ENCODE peak calls at places on chromosome 13, in six cellular contexts. N is IMR-90, F is H9, M is H1, U is mesenchymal stem cell, X is trophoblast cell. R is an unnamed sample.

GRCh38 chr13:31179241-31179640 is 17.5 kb upstream of the HSPH1 start:
- DNase-seq in N (no peak), F (no peak), M (no peak), U (no peak), X (no peak), R (no peak)

GRCh38 chr13:75481176-75482069 is 546 bp downstream of the TBC1D4 start:
- DNase-seq in N (no peak), F (peak), M (no peak), U (peak), X (peak), R (peak)

GRCh38 chr13:109769921-109770320 is 16.5 kb downstream of the IRS2 start:
- DNase-seq in N (no peak), F (no peak), M (no peak), U (no peak), X (no peak), R (no peak)

GRCh38 chr13:92573467-92574057 is 653.0 kb upstream of the GPC6 start:
- DNase-seq in N (peak), F (peak), M (no peak), U (peak), X (no peak), R (peak)

GRCh38 chr13:37481005-37481857 is 117.3 kb downstream of the POSTN start:
- DNase-seq in N (peak), F (no peak), M (no peak), U (peak), X (no peak), R (no peak)

GRCh38 chr13:30148791-30149190 is 158.6 kb downstream of the KATNAL1 start:
- DNase-seq in N (no peak), F (no peak), M (no peak), U (no peak), X (no peak), R (no peak)

GRCh38 chr13:44212633-44213387 is 160.8 kb upstream of the SERP2 start:
- DNase-seq in N (peak), F (no peak), M (no peak), U (peak), X (peak), R (no peak)

GRCh38 chr13:109154546-109154945 is 525.1 kb downstream of the MYO16 start:
- DNase-seq in N (no peak), F (no peak), M (no peak), U (peak), X (peak), R (no peak)

GRCh38 chr13:94548382-94549240 is 47.3 kb downstream of the TGDS start:
- DNase-seq in N (peak), F (peak), M (peak), U (peak), X (no peak), R (no peak)

GRCh38 chr13:32203736-32204135 is 111.4 kb downstream of the ZAR1L start:
- DNase-seq in N (no peak), F (no peak), M (no peak), U (no peak), X (no peak), R (no peak)

GRCh38 chr13:32962342-32962741 is 53.9 kb upstream of the KL start:
- DNase-seq in N (no peak), F (no peak), M (no peak), U (no peak), X (no peak), R (no peak)

GRCh38 chr13:35716644-35717170 is 240.2 kb upstream of the MAB21L1 start:
- DNase-seq in N (no peak), F (no peak), M (no peak), U (no peak), X (no peak), R (no peak)

GRCh38 chr13:108020027-108020426 is 195.3 kb downstream of the LIG4 start:
- DNase-seq in N (no peak), F (no peak), M (no peak), U (no peak), X (no peak), R (no peak)

GRCh38 chr13:44068737-44069136 is 189.0 kb downstream of the LACC1 start:
- DNase-seq in N (peak), F (no peak), M (no peak), U (peak), X (peak), R (no peak)

GRCh38 chr13:100815476-100816046 is 141.0 kb upstream of the TMTC4 start:
- DNase-seq in N (no peak), F (peak), M (peak), U (no peak), X (no peak), R (no peak)

GRCh38 chr13:32135655-32136054 is 104.1 kb downstream of the FRY start:
- DNase-seq in N (peak), F (no peak), M (no peak), U (peak), X (peak), R (no peak)

GRCh38 chr13:50412046-50412617 is 396.9 kb downstream of the KCNRG start:
- DNase-seq in N (peak), F (no peak), M (no peak), U (no peak), X (no peak), R (no peak)

GRCh38 chr13:50408068-50408467 is 392.8 kb downstream of the KCNRG start:
- DNase-seq in N (no peak), F (no peak), M (no peak), U (no peak), X (no peak), R (no peak)

GRCh38 chr13:50414640-50415039 is 399.4 kb downstream of the KCNRG start:
- DNase-seq in N (no peak), F (no peak), M (no peak), U (no peak), X (no peak), R (no peak)

GRCh38 chr13:50409186-50409585 is 393.9 kb downstream of the KCNRG start:
- DNase-seq in N (no peak), F (no peak), M (no peak), U (no peak), X (no peak), R (no peak)

GRCh38 chr13:50410921-50411712 is 395.9 kb downstream of the KCNRG start:
- DNase-seq in N (peak), F (no peak), M (no peak), U (peak), X (peak), R (no peak)
- H3K9ac ChIP-seq in N (no peak), F (no peak), M (no peak), U (peak), X (no peak), R (no peak)

DNA sequence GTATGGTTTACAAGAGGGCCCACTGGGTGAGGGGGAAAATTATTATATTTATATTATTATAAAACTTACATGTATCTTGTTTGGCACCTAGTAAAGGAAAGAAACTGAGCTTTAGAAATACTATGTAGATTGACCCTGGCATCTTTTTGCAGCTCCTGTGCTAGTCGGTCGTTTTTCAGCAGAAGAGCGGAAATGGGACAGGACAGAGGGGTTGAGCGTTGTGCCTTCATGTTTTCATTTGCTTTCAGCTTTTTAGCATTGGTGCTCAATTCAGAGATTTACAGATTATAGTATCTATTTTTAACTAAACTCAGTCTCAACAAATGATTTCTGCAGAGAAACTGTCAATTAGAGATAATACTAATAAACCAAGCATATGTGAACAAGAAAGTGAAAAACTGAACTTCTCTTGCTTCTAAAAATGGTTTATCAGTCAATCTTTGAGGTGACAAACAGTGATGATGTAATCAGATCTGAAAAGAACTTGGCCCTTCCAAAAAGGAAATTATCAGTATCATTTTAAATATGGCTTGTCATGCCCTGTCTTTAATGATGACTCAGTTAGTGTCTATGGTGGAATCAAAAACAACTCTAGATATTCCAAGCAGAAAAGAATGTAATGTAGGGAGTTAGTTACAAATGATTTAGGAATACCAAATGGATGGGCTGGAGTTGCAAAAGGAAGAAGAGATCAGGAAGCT is 56.9 kb upstream of the KCTD4 start:
- DNase-seq in N (peak), F (no peak), M (no peak), U (no peak), X (no peak), R (no peak)
- H3K14ac ChIP-seq in N (no peak), F (no peak), M (no peak), U (no peak), X (no peak), R (no peak)

DNA sequence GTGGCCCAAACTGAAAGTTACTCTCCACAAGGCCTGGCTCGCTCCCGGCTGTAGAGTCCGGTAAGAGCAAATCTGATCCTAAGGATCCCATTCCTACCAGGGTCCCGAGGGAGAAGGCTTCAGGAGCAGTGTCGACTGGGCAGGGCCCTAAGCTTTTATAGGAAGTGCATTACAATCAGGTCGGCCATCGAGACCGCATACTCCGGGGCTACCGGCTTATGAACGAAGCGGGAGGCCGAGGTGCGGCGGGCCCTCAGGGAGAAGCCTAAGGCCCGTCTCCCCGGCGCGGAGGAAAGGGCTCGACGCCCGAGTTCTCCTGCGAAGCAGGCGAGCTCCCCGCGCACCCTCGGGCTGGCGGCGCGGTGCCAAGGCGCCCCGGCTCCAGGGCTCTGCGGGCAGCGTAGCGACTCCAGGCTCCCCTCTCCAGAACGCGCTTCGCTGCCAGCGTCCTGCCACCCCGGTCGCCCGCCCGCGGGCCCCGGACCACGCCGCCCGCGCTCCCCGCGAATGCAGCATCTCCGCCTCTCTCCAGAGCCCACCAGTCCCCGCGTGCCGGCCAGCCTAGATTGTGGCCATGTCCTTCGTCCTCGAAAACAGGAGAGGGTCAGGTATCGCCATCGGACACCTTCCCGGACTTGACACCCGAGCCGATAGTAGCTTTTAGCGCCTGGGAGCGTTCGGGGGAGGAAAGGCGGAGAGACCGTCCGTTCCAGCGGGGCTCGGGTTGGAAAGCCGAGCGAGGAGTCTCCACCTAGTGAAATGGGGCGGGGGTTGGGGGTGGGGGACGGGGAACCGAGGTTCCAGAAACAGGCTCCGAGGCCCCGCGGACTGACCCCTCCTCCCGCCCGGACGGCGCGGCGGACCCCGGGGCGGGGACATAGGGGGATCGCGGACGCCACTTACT is 1.3 kb downstream of the EFNB2 start:
- DNase-seq in N (peak), F (no peak), M (no peak), U (peak), X (peak), R (no peak)
- H3K23ac ChIP-seq in N (peak), F (no peak), M (no peak), U (peak), X (peak), R (no peak)

GRCh38 chr13:66886248-66886647 is 343.9 kb downstream of the PCDH9 start:
- DNase-seq in N (no peak), F (no peak), M (no peak), U (no peak), X (no peak), R (no peak)
- H3K9ac ChIP-seq in N (no peak), F (no peak), M (no peak), U (no peak), X (no peak), R (no peak)

DNA sequence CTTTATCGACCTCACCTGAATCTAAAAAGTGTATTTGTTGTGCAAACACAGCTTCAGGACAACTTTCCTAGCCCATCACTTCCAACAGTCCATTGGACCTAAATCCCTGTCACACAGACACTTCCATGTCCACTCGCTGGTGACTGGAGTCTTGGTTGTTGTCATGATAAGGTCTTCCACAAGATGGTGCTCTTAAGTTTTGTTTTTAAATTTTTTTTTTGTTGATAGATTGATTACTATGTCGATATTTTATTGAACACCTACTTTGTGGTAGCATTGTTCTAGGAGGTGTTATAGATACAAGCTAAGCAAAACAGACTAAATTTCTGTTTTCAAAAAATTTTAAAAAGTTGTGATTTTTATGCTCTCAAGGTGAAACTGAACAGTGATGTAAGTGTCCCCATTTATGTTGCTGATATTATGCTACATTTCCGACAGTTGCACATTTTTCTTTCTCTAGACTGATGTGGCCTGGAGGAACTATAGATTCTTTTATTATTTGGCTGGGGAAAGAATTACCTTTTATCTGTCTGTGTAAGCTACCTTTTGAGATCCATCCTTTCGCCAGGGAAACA is 8.1 kb upstream of the ERICH6B start:
- DNase-seq in N (peak), F (no peak), M (no peak), U (peak), X (peak), R (no peak)
- H3K14ac ChIP-seq in N (no peak), F (no peak), M (no peak), U (no peak), X (no peak), R (no peak)

DNA sequence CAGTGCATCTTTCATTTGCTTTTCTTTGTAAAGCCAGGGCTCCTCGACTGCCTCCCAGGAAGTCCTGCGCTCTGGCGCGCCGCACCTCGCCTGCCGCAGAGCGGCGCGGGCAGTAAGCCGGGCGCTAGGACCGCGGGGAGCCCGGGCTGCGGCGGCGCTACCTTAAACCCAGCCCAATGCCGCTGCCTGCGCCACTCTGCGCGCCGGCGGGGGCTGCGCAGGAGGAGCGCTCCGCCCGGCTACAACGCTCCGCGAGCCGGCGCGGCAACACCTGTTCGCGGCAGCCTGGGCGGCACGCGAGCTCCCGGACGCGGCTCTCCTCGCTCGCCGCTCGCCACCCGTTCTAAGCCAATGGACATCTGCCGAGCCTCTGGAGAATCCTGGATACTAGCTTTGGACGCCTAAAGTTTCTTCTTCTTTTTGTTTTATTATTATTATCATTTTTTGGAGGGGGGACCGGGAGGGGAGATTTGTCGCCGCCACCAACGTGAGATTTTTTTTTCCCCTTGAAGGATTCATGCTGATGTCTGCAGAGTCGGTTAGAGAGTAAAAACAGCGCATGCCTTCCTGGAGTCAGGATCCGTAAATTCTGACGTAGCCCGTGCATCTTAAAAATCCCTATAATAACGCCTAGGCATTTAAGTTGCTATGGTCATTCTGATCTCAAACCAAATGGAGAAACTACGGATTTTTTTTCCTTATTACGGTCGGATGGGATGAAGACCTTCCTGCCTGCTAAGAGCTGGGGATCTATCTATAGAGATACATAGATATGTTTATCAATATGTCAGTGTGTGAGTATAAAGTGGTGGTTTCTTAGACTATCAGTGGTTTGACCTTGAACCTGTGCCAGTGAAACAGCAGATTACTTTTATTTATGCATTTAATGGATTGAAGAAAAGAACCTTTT is at the start of gene FGF9:
- DNase-seq in N (peak), F (peak), M (no peak), U (peak), X (peak), R (peak)
- H3K23ac ChIP-seq in N (peak), F (no peak), M (no peak), U (peak), X (no peak), R (peak)

GRCh38 chr13:112588490-112589297 is 741 bp upstream of the TUBGCP3 start:
- DNase-seq in N (no peak), F (no peak), M (no peak), U (no peak), X (no peak), R (no peak)

GRCh38 chr13:112587359-112587766 is 590 bp downstream of the TUBGCP3 start:
- DNase-seq in N (peak), F (peak), M (no peak), U (peak), X (peak), R (peak)

GRCh38 chr13:112583592-112584277 is 4.2 kb downstream of the TUBGCP3 start:
- DNase-seq in N (no peak), F (no peak), M (no peak), U (no peak), X (peak), R (no peak)

GRCh38 chr13:112587767-112588489 is at the start of gene TUBGCP3:
- DNase-seq in N (peak), F (peak), M (no peak), U (peak), X (peak), R (peak)

GRCh38 chr13:112586334-112586733 is 1.6 kb downstream of the TUBGCP3 start:
- DNase-seq in N (no peak), F (no peak), M (no peak), U (no peak), X (no peak), R (no peak)
- H3K9ac ChIP-seq in N (no peak), F (no peak), M (no peak), U (peak), X (no peak), R (no peak)

R was measured in neuronal stem cell.